ENCODE peak calls at places on chromosomes 11 and 22, in seven cellular contexts. One of them, this sample, is unnamed.

GRCh38 chr11:279040-279965 is 1.1 kb downstream of the NLRP6 start:
- DNase-seq in stimulated activated naive CD4-positive, alpha-beta T cell: no peak
- DNase-seq in activated T-cell treated with anti-CD3 and anti-CD28 coated beads, Interleukin-2, amount 50 U/mL, for 72 hours: no peak
- DNase-seq in ureter: peak; percentile 42
- DNase-seq in Daoy: no peak
- DNase-seq in mesenchymal stem cell: no peak
- DNase-seq in lung: no peak
- DNase-seq in this sample: no peak

GRCh38 chr22:40036591-40037225 is 42.0 kb downstream of the FAM83F start:
- DNase-seq in stimulated activated naive CD4-positive, alpha-beta T cell: peak; percentile 25
- DNase-seq in activated T-cell treated with anti-CD3 and anti-CD28 coated beads, Interleukin-2, amount 50 U/mL, for 72 hours: peak; percentile 65
- DNase-seq in ureter: peak; percentile 60
- DNase-seq in Daoy: peak; percentile 80
- DNase-seq in mesenchymal stem cell: peak; percentile 75
- DNase-seq in lung: peak; percentile 43
- DNase-seq in this sample: peak; percentile 90

GRCh38 chr11:76835928-76836612 is 24.6 kb upstream of the ACER3 start:
- DNase-seq in stimulated activated naive CD4-positive, alpha-beta T cell: no peak
- DNase-seq in activated T-cell treated with anti-CD3 and anti-CD28 coated beads, Interleukin-2, amount 50 U/mL, for 72 hours: no peak
- DNase-seq in ureter: peak; percentile 74
- DNase-seq in Daoy: peak; percentile 62
- DNase-seq in mesenchymal stem cell: peak; percentile 46
- DNase-seq in lung: peak; percentile 64
- DNase-seq in this sample: peak; percentile 63

GRCh38 chr11:4090258-4090657 is 4.3 kb upstream of the RRM1 start:
- DNase-seq in stimulated activated naive CD4-positive, alpha-beta T cell: peak; percentile 29
- DNase-seq in activated T-cell treated with anti-CD3 and anti-CD28 coated beads, Interleukin-2, amount 50 U/mL, for 72 hours: no peak
- DNase-seq in ureter: no peak
- DNase-seq in Daoy: no peak
- DNase-seq in mesenchymal stem cell: no peak
- DNase-seq in lung: no peak
- DNase-seq in this sample: no peak

GRCh38 chr11:35675901-35676610 is 13.5 kb downstream of the TRIM44 start:
- DNase-seq in stimulated activated naive CD4-positive, alpha-beta T cell: no peak
- DNase-seq in activated T-cell treated with anti-CD3 and anti-CD28 coated beads, Interleukin-2, amount 50 U/mL, for 72 hours: no peak
- DNase-seq in ureter: no peak
- DNase-seq in Daoy: no peak
- DNase-seq in mesenchymal stem cell: peak; percentile 47
- DNase-seq in lung: no peak
- DNase-seq in this sample: no peak

GRCh38 chr11:38130514-38130913 is 1532.5 kb upstream of the RAG2 start:
- DNase-seq in stimulated activated naive CD4-positive, alpha-beta T cell: no peak
- DNase-seq in activated T-cell treated with anti-CD3 and anti-CD28 coated beads, Interleukin-2, amount 50 U/mL, for 72 hours: no peak
- DNase-seq in ureter: no peak
- DNase-seq in Daoy: no peak
- DNase-seq in mesenchymal stem cell: no peak
- DNase-seq in lung: no peak
- DNase-seq in this sample: no peak

GRCh38 chr11:18527512-18527911 is 770 bp upstream of the TSG101 start:
- DNase-seq in stimulated activated naive CD4-positive, alpha-beta T cell: no peak
- DNase-seq in activated T-cell treated with anti-CD3 and anti-CD28 coated beads, Interleukin-2, amount 50 U/mL, for 72 hours: no peak
- DNase-seq in ureter: no peak
- DNase-seq in Daoy: peak; percentile 6
- DNase-seq in mesenchymal stem cell: peak; percentile 59
- DNase-seq in lung: no peak
- DNase-seq in this sample: peak; percentile 46

GRCh38 chr11:96075532-96075959 is 151.6 kb upstream of the MTMR2 start:
- DNase-seq in stimulated activated naive CD4-positive, alpha-beta T cell: no peak
- DNase-seq in activated T-cell treated with anti-CD3 and anti-CD28 coated beads, Interleukin-2, amount 50 U/mL, for 72 hours: peak; percentile 40
- DNase-seq in ureter: no peak
- DNase-seq in Daoy: peak; percentile 8
- DNase-seq in mesenchymal stem cell: no peak
- DNase-seq in lung: no peak
- DNase-seq in this sample: peak; percentile 45

GRCh38 chr11:131690776-131691557 is 320.6 kb downstream of the NTM start:
- DNase-seq in stimulated activated naive CD4-positive, alpha-beta T cell: no peak
- DNase-seq in activated T-cell treated with anti-CD3 and anti-CD28 coated beads, Interleukin-2, amount 50 U/mL, for 72 hours: no peak
- DNase-seq in ureter: no peak
- DNase-seq in Daoy: no peak
- DNase-seq in mesenchymal stem cell: no peak
- DNase-seq in lung: no peak
- DNase-seq in this sample: no peak

GRCh38 chr11:117110294-117110950 is 12.2 kb upstream of the SIK3 start:
- DNase-seq in stimulated activated naive CD4-positive, alpha-beta T cell: no peak
- DNase-seq in activated T-cell treated with anti-CD3 and anti-CD28 coated beads, Interleukin-2, amount 50 U/mL, for 72 hours: no peak
- DNase-seq in ureter: no peak
- DNase-seq in Daoy: no peak
- DNase-seq in mesenchymal stem cell: no peak
- DNase-seq in lung: no peak
- DNase-seq in this sample: no peak

GRCh38 chr11:7600205-7600775 is 73.0 kb downstream of the CYB5R2 start:
- DNase-seq in stimulated activated naive CD4-positive, alpha-beta T cell: no peak
- DNase-seq in activated T-cell treated with anti-CD3 and anti-CD28 coated beads, Interleukin-2, amount 50 U/mL, for 72 hours: no peak
- DNase-seq in ureter: peak; percentile 80
- DNase-seq in Daoy: peak; percentile 63
- DNase-seq in mesenchymal stem cell: peak; percentile 95
- DNase-seq in lung: peak; percentile 87
- DNase-seq in this sample: peak; percentile 92

GRCh38 chr11:88352139-88352538 is 14.6 kb upstream of the CTSC start:
- DNase-seq in stimulated activated naive CD4-positive, alpha-beta T cell: no peak
- DNase-seq in activated T-cell treated with anti-CD3 and anti-CD28 coated beads, Interleukin-2, amount 50 U/mL, for 72 hours: no peak
- DNase-seq in ureter: no peak
- DNase-seq in Daoy: no peak
- DNase-seq in mesenchymal stem cell: peak; percentile 19
- DNase-seq in lung: no peak
- DNase-seq in this sample: peak; percentile 10

GRCh38 chr22:39030705-39031104 is 9.8 kb downstream of the APOBEC3D start:
- DNase-seq in stimulated activated naive CD4-positive, alpha-beta T cell: no peak
- DNase-seq in activated T-cell treated with anti-CD3 and anti-CD28 coated beads, Interleukin-2, amount 50 U/mL, for 72 hours: no peak
- DNase-seq in ureter: no peak
- DNase-seq in Daoy: no peak
- DNase-seq in mesenchymal stem cell: no peak
- DNase-seq in lung: no peak
- DNase-seq in this sample: no peak

GRCh38 chr22:17981497-17981896 is 42.9 kb downstream of the MICAL3 start:
- DNase-seq in stimulated activated naive CD4-positive, alpha-beta T cell: no peak
- DNase-seq in activated T-cell treated with anti-CD3 and anti-CD28 coated beads, Interleukin-2, amount 50 U/mL, for 72 hours: no peak
- DNase-seq in ureter: no peak
- DNase-seq in Daoy: no peak
- DNase-seq in mesenchymal stem cell: no peak
- DNase-seq in lung: no peak
- DNase-seq in this sample: no peak

GRCh38 chr22:49203091-49203862 is 624.4 kb downstream of the BRD1 start:
- DNase-seq in stimulated activated naive CD4-positive, alpha-beta T cell: no peak
- DNase-seq in activated T-cell treated with anti-CD3 and anti-CD28 coated beads, Interleukin-2, amount 50 U/mL, for 72 hours: no peak
- DNase-seq in ureter: peak; percentile 31
- DNase-seq in Daoy: no peak
- DNase-seq in mesenchymal stem cell: no peak
- DNase-seq in lung: no peak
- DNase-seq in this sample: no peak

GRCh38 chr22:37267661-37268413 is 14.5 kb upstream of the CYTH4 start:
- DNase-seq in stimulated activated naive CD4-positive, alpha-beta T cell: no peak
- DNase-seq in activated T-cell treated with anti-CD3 and anti-CD28 coated beads, Interleukin-2, amount 50 U/mL, for 72 hours: no peak
- DNase-seq in ureter: no peak
- DNase-seq in Daoy: no peak
- DNase-seq in mesenchymal stem cell: peak; percentile 50
- DNase-seq in lung: no peak
- DNase-seq in this sample: no peak

GRCh38 chr22:26461188-26461810 is 22.3 kb downstream of the HPS4 start:
- DNase-seq in stimulated activated naive CD4-positive, alpha-beta T cell: peak; percentile 14
- DNase-seq in activated T-cell treated with anti-CD3 and anti-CD28 coated beads, Interleukin-2, amount 50 U/mL, for 72 hours: peak; percentile 42
- DNase-seq in ureter: no peak
- DNase-seq in Daoy: peak; percentile 41
- DNase-seq in mesenchymal stem cell: peak; percentile 55
- DNase-seq in lung: peak; percentile 40
- DNase-seq in this sample: peak; percentile 72

GRCh38 chr22:19717691-19718254 is 3.5 kb downstream of the SEPTIN5 start:
- DNase-seq in stimulated activated naive CD4-positive, alpha-beta T cell: peak; percentile 76
- DNase-seq in activated T-cell treated with anti-CD3 and anti-CD28 coated beads, Interleukin-2, amount 50 U/mL, for 72 hours: peak; percentile 83
- DNase-seq in ureter: peak; percentile 73
- DNase-seq in Daoy: peak; percentile 74
- DNase-seq in mesenchymal stem cell: peak; percentile 54
- DNase-seq in lung: peak; percentile 74
- DNase-seq in this sample: peak; percentile 75

GRCh38 chr11:14713518-14714244 is 70.1 kb downstream of the PDE3B start:
- DNase-seq in stimulated activated naive CD4-positive, alpha-beta T cell: no peak
- DNase-seq in activated T-cell treated with anti-CD3 and anti-CD28 coated beads, Interleukin-2, amount 50 U/mL, for 72 hours: peak; percentile 35
- DNase-seq in ureter: no peak
- DNase-seq in Daoy: no peak
- DNase-seq in mesenchymal stem cell: no peak
- DNase-seq in lung: no peak
- DNase-seq in this sample: no peak

GRCh38 chr22:37442537-37442936 is 15.3 kb upstream of the ELFN2 start:
- DNase-seq in stimulated activated naive CD4-positive, alpha-beta T cell: no peak
- DNase-seq in activated T-cell treated with anti-CD3 and anti-CD28 coated beads, Interleukin-2, amount 50 U/mL, for 72 hours: no peak
- DNase-seq in ureter: no peak
- DNase-seq in Daoy: peak; percentile 43
- DNase-seq in mesenchymal stem cell: peak; percentile 58
- DNase-seq in lung: no peak
- DNase-seq in this sample: peak; percentile 50

GRCh38 chr22:44648085-44648820 is 53.8 kb upstream of the PRR5 start:
- DNase-seq in stimulated activated naive CD4-positive, alpha-beta T cell: no peak
- DNase-seq in activated T-cell treated with anti-CD3 and anti-CD28 coated beads, Interleukin-2, amount 50 U/mL, for 72 hours: no peak
- DNase-seq in ureter: no peak
- DNase-seq in Daoy: no peak
- DNase-seq in mesenchymal stem cell: no peak
- DNase-seq in lung: no peak
- DNase-seq in this sample: no peak

GRCh38 chr22:44618400-44618799 is 83.6 kb upstream of the PRR5 start:
- DNase-seq in stimulated activated naive CD4-positive, alpha-beta T cell: no peak
- DNase-seq in activated T-cell treated with anti-CD3 and anti-CD28 coated beads, Interleukin-2, amount 50 U/mL, for 72 hours: no peak
- DNase-seq in ureter: no peak
- DNase-seq in Daoy: no peak
- DNase-seq in mesenchymal stem cell: no peak
- DNase-seq in lung: no peak
- DNase-seq in this sample: no peak

GRCh38 chr11:111937859-111938258 is 716 bp downstream of the DIXDC1 start:
- DNase-seq in stimulated activated naive CD4-positive, alpha-beta T cell: no peak
- DNase-seq in activated T-cell treated with anti-CD3 and anti-CD28 coated beads, Interleukin-2, amount 50 U/mL, for 72 hours: no peak
- DNase-seq in ureter: no peak
- DNase-seq in Daoy: no peak
- DNase-seq in mesenchymal stem cell: peak; percentile 35
- DNase-seq in lung: no peak
- DNase-seq in this sample: no peak

GRCh38 chr11:3861698-3862097 is 6.2 kb downstream of the STIM1 start:
- DNase-seq in stimulated activated naive CD4-positive, alpha-beta T cell: no peak
- DNase-seq in activated T-cell treated with anti-CD3 and anti-CD28 coated beads, Interleukin-2, amount 50 U/mL, for 72 hours: peak; percentile 34
- DNase-seq in ureter: no peak
- DNase-seq in Daoy: peak; percentile 36
- DNase-seq in mesenchymal stem cell: no peak
- DNase-seq in lung: no peak
- DNase-seq in this sample: no peak

GRCh38 chr11:106234794-106235193 is 157.3 kb downstream of the AASDHPPT start:
- DNase-seq in stimulated activated naive CD4-positive, alpha-beta T cell: no peak
- DNase-seq in activated T-cell treated with anti-CD3 and anti-CD28 coated beads, Interleukin-2, amount 50 U/mL, for 72 hours: no peak
- DNase-seq in ureter: no peak
- DNase-seq in Daoy: no peak
- DNase-seq in mesenchymal stem cell: no peak
- DNase-seq in lung: no peak
- DNase-seq in this sample: no peak

GRCh38 chr11:11113676-11114075 is 239.4 kb downstream of the CSNK2A3 start:
- DNase-seq in stimulated activated naive CD4-positive, alpha-beta T cell: no peak
- DNase-seq in activated T-cell treated with anti-CD3 and anti-CD28 coated beads, Interleukin-2, amount 50 U/mL, for 72 hours: no peak
- DNase-seq in ureter: no peak
- DNase-seq in Daoy: no peak
- DNase-seq in mesenchymal stem cell: no peak
- DNase-seq in lung: no peak
- DNase-seq in this sample: no peak

GRCh38 chr22:24410110-24410856 is 17.1 kb upstream of the ADORA2A start:
- DNase-seq in stimulated activated naive CD4-positive, alpha-beta T cell: no peak
- DNase-seq in activated T-cell treated with anti-CD3 and anti-CD28 coated beads, Interleukin-2, amount 50 U/mL, for 72 hours: peak; percentile 39
- DNase-seq in ureter: no peak
- DNase-seq in Daoy: no peak
- DNase-seq in mesenchymal stem cell: peak; percentile 67
- DNase-seq in lung: no peak
- DNase-seq in this sample: no peak

GRCh38 chr11:8650401-8650990 is 32.0 kb downstream of the TRIM66 start:
- DNase-seq in stimulated activated naive CD4-positive, alpha-beta T cell: no peak
- DNase-seq in activated T-cell treated with anti-CD3 and anti-CD28 coated beads, Interleukin-2, amount 50 U/mL, for 72 hours: no peak
- DNase-seq in ureter: no peak
- DNase-seq in Daoy: no peak
- DNase-seq in mesenchymal stem cell: peak; percentile 18
- DNase-seq in lung: no peak
- DNase-seq in this sample: peak; percentile 17

GRCh38 chr11:119745112-119745511 is 16.1 kb upstream of the NECTIN1 start:
- DNase-seq in stimulated activated naive CD4-positive, alpha-beta T cell: no peak
- DNase-seq in activated T-cell treated with anti-CD3 and anti-CD28 coated beads, Interleukin-2, amount 50 U/mL, for 72 hours: no peak
- DNase-seq in ureter: no peak
- DNase-seq in Daoy: no peak
- DNase-seq in mesenchymal stem cell: no peak
- DNase-seq in lung: no peak
- DNase-seq in this sample: no peak

GRCh38 chr11:125123947-125124633 is 12.7 kb upstream of the TMEM218 start:
- DNase-seq in stimulated activated naive CD4-positive, alpha-beta T cell: peak; percentile 3
- DNase-seq in activated T-cell treated with anti-CD3 and anti-CD28 coated beads, Interleukin-2, amount 50 U/mL, for 72 hours: peak; percentile 40
- DNase-seq in ureter: peak; percentile 71
- DNase-seq in Daoy: peak; percentile 43
- DNase-seq in mesenchymal stem cell: peak; percentile 44
- DNase-seq in lung: peak; percentile 60
- DNase-seq in this sample: peak; percentile 59

GRCh38 chr11:68160100-68160695 is 39.0 kb upstream of the CHKA start:
- DNase-seq in stimulated activated naive CD4-positive, alpha-beta T cell: no peak
- DNase-seq in activated T-cell treated with anti-CD3 and anti-CD28 coated beads, Interleukin-2, amount 50 U/mL, for 72 hours: no peak
- DNase-seq in ureter: no peak
- DNase-seq in Daoy: no peak
- DNase-seq in mesenchymal stem cell: peak; percentile 48
- DNase-seq in lung: no peak
- DNase-seq in this sample: no peak

GRCh38 chr11:118608268-118609214 is 1.1 kb downstream of the PHLDB1 start:
- DNase-seq in stimulated activated naive CD4-positive, alpha-beta T cell: peak; percentile 88
- DNase-seq in activated T-cell treated with anti-CD3 and anti-CD28 coated beads, Interleukin-2, amount 50 U/mL, for 72 hours: peak; percentile 78
- DNase-seq in ureter: peak; percentile 72
- DNase-seq in Daoy: peak; percentile 83
- DNase-seq in mesenchymal stem cell: peak; percentile 94
- DNase-seq in lung: no peak
- DNase-seq in this sample: peak; percentile 73

GRCh38 chr11:70029115-70029830 is 48.8 kb upstream of the ANO1 start:
- DNase-seq in stimulated activated naive CD4-positive, alpha-beta T cell: no peak
- DNase-seq in activated T-cell treated with anti-CD3 and anti-CD28 coated beads, Interleukin-2, amount 50 U/mL, for 72 hours: no peak
- DNase-seq in ureter: peak; percentile 35
- DNase-seq in Daoy: no peak
- DNase-seq in mesenchymal stem cell: no peak
- DNase-seq in lung: no peak
- DNase-seq in this sample: no peak

GRCh38 chr11:65212226-65212801 is 30.6 kb downstream of the CAPN1 start:
- DNase-seq in stimulated activated naive CD4-positive, alpha-beta T cell: no peak
- DNase-seq in activated T-cell treated with anti-CD3 and anti-CD28 coated beads, Interleukin-2, amount 50 U/mL, for 72 hours: no peak
- DNase-seq in ureter: no peak
- DNase-seq in Daoy: no peak
- DNase-seq in mesenchymal stem cell: no peak
- DNase-seq in lung: no peak
- DNase-seq in this sample: no peak

GRCh38 chr11:64056213-64056785 is 20.6 kb downstream of the FLRT1 start:
- DNase-seq in stimulated activated naive CD4-positive, alpha-beta T cell: no peak
- DNase-seq in activated T-cell treated with anti-CD3 and anti-CD28 coated beads, Interleukin-2, amount 50 U/mL, for 72 hours: no peak
- DNase-seq in ureter: no peak
- DNase-seq in Daoy: no peak
- DNase-seq in mesenchymal stem cell: no peak
- DNase-seq in lung: no peak
- DNase-seq in this sample: no peak

GRCh38 chr22:23553922-23554870 is 25.9 kb downstream of the IGLL1 start:
- DNase-seq in stimulated activated naive CD4-positive, alpha-beta T cell: no peak
- DNase-seq in activated T-cell treated with anti-CD3 and anti-CD28 coated beads, Interleukin-2, amount 50 U/mL, for 72 hours: no peak
- DNase-seq in ureter: no peak
- DNase-seq in Daoy: no peak
- DNase-seq in mesenchymal stem cell: no peak
- DNase-seq in lung: no peak
- DNase-seq in this sample: no peak

GRCh38 chr11:27158763-27159679 is 118.4 kb downstream of the BBOX1 start:
- DNase-seq in stimulated activated naive CD4-positive, alpha-beta T cell: no peak
- DNase-seq in activated T-cell treated with anti-CD3 and anti-CD28 coated beads, Interleukin-2, amount 50 U/mL, for 72 hours: peak; percentile 6
- DNase-seq in ureter: peak; percentile 57
- DNase-seq in Daoy: peak; percentile 68
- DNase-seq in mesenchymal stem cell: peak; percentile 78
- DNase-seq in lung: no peak
- DNase-seq in this sample: peak; percentile 81

GRCh38 chr22:30445438-30445936 is 19.9 kb downstream of the MTFP1 start:
- DNase-seq in stimulated activated naive CD4-positive, alpha-beta T cell: no peak
- DNase-seq in activated T-cell treated with anti-CD3 and anti-CD28 coated beads, Interleukin-2, amount 50 U/mL, for 72 hours: no peak
- DNase-seq in ureter: no peak
- DNase-seq in Daoy: peak; percentile 25
- DNase-seq in mesenchymal stem cell: peak; percentile 58
- DNase-seq in lung: no peak
- DNase-seq in this sample: no peak